ENCODE peak calls at places on chromosomes 13 and 19, in nine cellular contexts. T, Q, W, Z, K, B, X, D and G are unnamed samples.

GRCh38 chr13:51003642-51004041 is 94.1 kb downstream of the RNASEH2B start:
- DNase-seq in T (no peak), Q (no peak), W (no peak), Z (no peak), K (no peak), B (no peak), X (no peak), D (no peak), G (no peak)

GRCh38 chr19:14337510-14337909 is 43.7 kb upstream of the ADGRE5 start:
- DNase-seq in T (peak; percentile 24), Q (no peak), W (no peak), Z (peak; percentile 16), K (peak; percentile 11), B (no peak), X (peak; percentile 91), D (no peak), G (no peak)

GRCh38 chr19:1866693-1867358 is 3.4 kb upstream of the KLF16 start:
- DNase-seq in T (no peak), Q (no peak), W (no peak), Z (no peak), K (no peak), B (no peak), X (no peak), D (no peak), G (no peak)

GRCh38 chr13:20149762-20150161 is 11.1 kb downstream of the GJA3 start:
- DNase-seq in T (no peak), Q (no peak), W (no peak), Z (no peak), K (no peak), B (no peak), X (peak; percentile 17), D (no peak), G (no peak)

GRCh38 chr13:110346661-110347067 is 39.6 kb downstream of the COL4A2 start:
- DNase-seq in T (no peak), Q (no peak), W (no peak), Z (no peak), K (peak; percentile 49), B (no peak), X (no peak), D (no peak), G (no peak)

GRCh38 chr19:18672606-18673337 is 10.7 kb upstream of the CRTC1 start:
- DNase-seq in T (no peak), Q (no peak), W (no peak), Z (no peak), K (no peak), B (no peak), X (no peak), D (no peak), G (no peak)

GRCh38 chr13:105783261-105783660 is 752.2 kb downstream of the EFNB2 start:
- DNase-seq in T (no peak), Q (no peak), W (no peak), Z (no peak), K (no peak), B (no peak), X (no peak), D (no peak), G (no peak)

GRCh38 chr19:35710784-35711723 is 6.7 kb downstream of the ZBTB32 start:
- DNase-seq in T (peak; percentile 47), Q (no peak), W (peak; percentile 47), Z (no peak), K (no peak), B (no peak), X (no peak), D (no peak), G (peak; percentile 83)

GRCh38 chr13:39875583-39875982 is 220.1 kb downstream of the COG6 start:
- DNase-seq in T (no peak), Q (no peak), W (no peak), Z (no peak), K (no peak), B (no peak), X (no peak), D (no peak), G (no peak)

GRCh38 chr13:33125821-33126570 is 109.8 kb downstream of the KL start:
- DNase-seq in T (no peak), Q (peak; percentile 98), W (no peak), Z (no peak), K (peak; percentile 90), B (peak; percentile 34), X (peak; percentile 80), D (peak; percentile 27), G (no peak)

GRCh38 chr19:38733493-38734175 is 10.6 kb downstream of the CAPN12 start:
- DNase-seq in T (no peak), Q (no peak), W (no peak), Z (no peak), K (no peak), B (no peak), X (no peak), D (no peak), G (peak; percentile 23)

GRCh38 chr13:50208826-50209335 is 193.6 kb downstream of the KCNRG start:
- DNase-seq in T (no peak), Q (peak; percentile 80), W (peak; percentile 20), Z (no peak), K (peak; percentile 50), B (no peak), X (peak; percentile 86), D (no peak), G (peak; percentile 5)

GRCh38 chr13:39259371-39259770 is 221.1 kb downstream of the NHLRC3 start:
- DNase-seq in T (peak; percentile 1), Q (no peak), W (no peak), Z (no peak), K (no peak), B (no peak), X (no peak), D (no peak), G (peak; percentile 24)

GRCh38 chr19:368624-369020 is 24.0 kb upstream of the MIER2 start:
- DNase-seq in T (no peak), Q (no peak), W (no peak), Z (no peak), K (no peak), B (no peak), X (peak; percentile 28), D (no peak), G (no peak)

GRCh38 chr13:51747438-51748434 is 56.2 kb downstream of the DHRS12 start:
- DNase-seq in T (no peak), Q (no peak), W (no peak), Z (no peak), K (no peak), B (no peak), X (peak; percentile 79), D (no peak), G (no peak)

GRCh38 chr19:29887498-29887897 is 54.5 kb upstream of the URI1 start:
- DNase-seq in T (no peak), Q (no peak), W (no peak), Z (no peak), K (no peak), B (no peak), X (no peak), D (no peak), G (no peak)

GRCh38 chr19:55161571-55162322 is 4.2 kb upstream of the TNNI3 start:
- DNase-seq in T (no peak), Q (no peak), W (no peak), Z (no peak), K (no peak), B (no peak), X (peak; percentile 65), D (no peak), G (no peak)

GRCh38 chr13:77696006-77696862 is 1.3 kb upstream of the SLAIN1 start:
- DNase-seq in T (no peak), Q (peak; percentile 27), W (peak; percentile 17), Z (no peak), K (no peak), B (no peak), X (peak; percentile 44), D (peak; percentile 37), G (peak; percentile 32)

GRCh38 chr13:47945738-47946137 is 55.3 kb downstream of the SUCLA2 start:
- DNase-seq in T (no peak), Q (peak; percentile 85), W (no peak), Z (no peak), K (no peak), B (no peak), X (no peak), D (no peak), G (no peak)

GRCh38 chr13:109336730-109337129 is 449.7 kb downstream of the IRS2 start:
- DNase-seq in T (no peak), Q (peak; percentile 96), W (no peak), Z (no peak), K (peak; percentile 69), B (no peak), X (no peak), D (no peak), G (no peak)